ENCODE peak calls at places on chromosomes 13 and 19, in seven cellular contexts. T is T-helper 1 cell; R is stimulated activated CD4-positive, alpha-beta T cell treated with anti-CD3 and anti-CD28 coated beads, Interleukin-15, amount 100 ng/mL, for 1 hour; V is NCI-H1436; B is DMS153; M is NCI-H2081; Q is cardiac fibroblast. F is an unnamed sample.
A peak's percentile ranks its signal among the peaks of the same experiment; 100 is the strongest.

GRCh38 chr13:28022848-28023518 is 34.5 kb upstream of the URAD start:
- DNase-seq in B (no peak), V (no peak), M (no peak), T (no peak), Q (peak; percentile 17), R (no peak), F (no peak)

GRCh38 chr19:3402631-3403443 is 36.5 kb downstream of the NFIC start:
- DNase-seq in R (no peak), T (no peak), Q (no peak), B (no peak), M (no peak), V (no peak), F (no peak)

GRCh38 chr13:40776681-40777165 is 5.7 kb upstream of the MRPS31 start:
- DNase-seq in R (peak; percentile 28), Q (peak; percentile 53), T (peak; percentile 57), V (no peak), M (no peak), B (no peak), F (no peak)

GRCh38 chr13:96075953-96076543 is 13.9 kb upstream of the HS6ST3 start:
- DNase-seq in T (no peak), M (no peak), R (no peak), V (no peak), Q (peak; percentile 50), B (no peak), F (no peak)

GRCh38 chr13:50613356-50613831 is 230.1 kb downstream of the DLEU7 start:
- DNase-seq in Q (peak; percentile 12), V (no peak), M (no peak), B (no peak), T (no peak), R (no peak), F (no peak)

GRCh38 chr13:46850214-46850613 is 46.6 kb downstream of the HTR2A start:
- DNase-seq in V (no peak), B (no peak), T (no peak), Q (no peak), R (no peak), M (no peak), F (no peak)

GRCh38 chr19:55390461-55390880 is 4.7 kb downstream of the RPL28 start:
- DNase-seq in M (peak; percentile 7), V (no peak), R (no peak), Q (no peak), B (no peak), T (no peak), F (no peak)

GRCh38 chr19:37936166-37936565 is 29.2 kb downstream of the SIPA1L3 start:
- DNase-seq in M (no peak), Q (no peak), T (no peak), B (no peak), V (no peak), R (no peak), F (no peak)

GRCh38 chr13:59834801-59835200 is 328.9 kb downstream of the DIAPH3 start:
- DNase-seq in M (no peak), R (no peak), B (no peak), Q (peak; percentile 9), T (no peak), V (no peak), F (no peak)

GRCh38 chr13:22738357-22738756 is 442.4 kb upstream of the SGCG start:
- DNase-seq in V (no peak), M (no peak), B (no peak), T (no peak), R (no peak), Q (no peak), F (no peak)

GRCh38 chr13:101911752-101912151 is 459.3 kb downstream of the ITGBL1 start:
- DNase-seq in Q (no peak), V (no peak), M (no peak), T (no peak), B (no peak), R (no peak), F (no peak)

GRCh38 chr19:6956573-6956972 is 64.7 kb downstream of the MBD3L2B start:
- DNase-seq in Q (no peak), T (no peak), V (no peak), B (no peak), R (no peak), M (no peak), F (no peak)

GRCh38 chr19:13004273-13004672 is 9.0 kb downstream of the NFIX start:
- DNase-seq in Q (no peak), T (no peak), V (no peak), B (no peak), M (no peak), R (no peak), F (no peak)

GRCh38 chr19:3950871-3951861 is 18.3 kb downstream of the NMRK2 start:
- DNase-seq in R (no peak), T (no peak), B (no peak), Q (no peak), V (no peak), M (no peak), F (no peak)

GRCh38 chr19:48868196-48868886 is at the start of gene PLEKHA4:
- DNase-seq in T (no peak), R (no peak), Q (peak; percentile 50), V (no peak), M (no peak), B (no peak), F (no peak)

GRCh38 chr19:34409189-34410164 is 5.3 kb downstream of the PDCD2L start:
- DNase-seq in B (no peak), T (no peak), M (no peak), R (no peak), V (no peak), Q (no peak), F (no peak)

GRCh38 chr13:64997438-64997837 is 2232.7 kb downstream of the PCDH9 start:
- DNase-seq in T (no peak), R (no peak), Q (no peak), M (no peak), V (no peak), B (no peak), F (no peak)

GRCh38 chr19:7550987-7551761 is 15.7 kb downstream of the PNPLA6 start:
- DNase-seq in M (peak; percentile 22), T (no peak), Q (peak; percentile 38), B (no peak), V (no peak), R (no peak), F (peak; percentile 75)

GRCh38 chr19:50803633-50804419 is 13.6 kb downstream of the ACP4 start:
- DNase-seq in V (no peak), Q (peak; percentile 16), R (peak; percentile 40), T (peak; percentile 18), B (no peak), M (peak; percentile 39), F (no peak)

GRCh38 chr19:54266133-54266532 is 9.1 kb upstream of the LILRB5 start:
- DNase-seq in T (peak; percentile 30), R (peak; percentile 49), V (peak; percentile 51), B (peak; percentile 13), Q (peak; percentile 76), M (peak; percentile 31), F (peak; percentile 82)

GRCh38 chr13:36033035-36033434 is 98.1 kb downstream of the DCLK1 start:
- DNase-seq in M (no peak), R (no peak), V (no peak), Q (no peak), B (no peak), T (no peak), F (no peak)

GRCh38 chr19:11227201-11227886 is 12.1 kb upstream of the ANGPTL8 start:
- DNase-seq in M (no peak), Q (peak; percentile 15), B (no peak), T (no peak), V (peak; percentile 7), R (no peak), F (no peak)

GRCh38 chr19:409515-410242 is 732 bp upstream of the C2CD4C start:
- DNase-seq in M (peak; percentile 35), V (no peak), T (no peak), Q (no peak), B (no peak), R (no peak), F (no peak)

GRCh38 chr13:101499406-101499805 is 46.9 kb downstream of the ITGBL1 start:
- DNase-seq in Q (peak; percentile 33), V (no peak), M (no peak), T (no peak), R (no peak), B (no peak), F (no peak)

GRCh38 chr19:40274585-40275544 is 10.3 kb downstream of the AKT2 start:
- DNase-seq in B (no peak), Q (no peak), T (no peak), R (no peak), M (no peak), V (no peak), F (no peak)